ENCODE peak calls at places on chromosomes 12 and 14, in nine cellular contexts. One of them, this sample, is unnamed.

GRCh38 chr12:62631531-62632520 is 165.2 kb downstream of the MON2 start:
- DNase-seq in effector memory CD8-positive, alpha-beta T cell: no peak
- DNase-seq in RWPE1: peak; percentile 46
- DNase-seq in heart right ventricle: peak; percentile 66
- DNase-seq in EL: peak; percentile 80
- DNase-seq in choroid plexus epithelial cell: peak; percentile 80
- DNase-seq in GOT3: peak; percentile 99
- DNase-seq in iPS-NIHi11: peak; percentile 80
- DNase-seq in astrocyte: peak; percentile 88
- DNase-seq in this sample: peak; percentile 25

GRCh38 chr12:93223440-93224426 is 154.0 kb upstream of the NUDT4 start:
- DNase-seq in heart right ventricle: no peak
- DNase-seq in GOT3: no peak
- DNase-seq in EL: no peak
- DNase-seq in RWPE1: no peak
- DNase-seq in choroid plexus epithelial cell: peak; percentile 47
- DNase-seq in astrocyte: no peak
- DNase-seq in effector memory CD8-positive, alpha-beta T cell: no peak
- DNase-seq in iPS-NIHi11: no peak
- DNase-seq in this sample: peak; percentile 39

GRCh38 chr14:53180272-53181221 is 27.4 kb upstream of the DDHD1 start:
- DNase-seq in effector memory CD8-positive, alpha-beta T cell: peak; percentile 27
- DNase-seq in RWPE1: no peak
- DNase-seq in astrocyte: no peak
- DNase-seq in heart right ventricle: no peak
- DNase-seq in choroid plexus epithelial cell: peak; percentile 64
- DNase-seq in GOT3: no peak
- DNase-seq in iPS-NIHi11: peak; percentile 17
- DNase-seq in EL: peak; percentile 38
- DNase-seq in this sample: no peak

GRCh38 chr12:34287437-34287836 is 265.1 kb downstream of the ALG10 start:
- DNase-seq in effector memory CD8-positive, alpha-beta T cell: no peak
- DNase-seq in astrocyte: no peak
- DNase-seq in choroid plexus epithelial cell: no peak
- DNase-seq in RWPE1: no peak
- DNase-seq in EL: no peak
- DNase-seq in heart right ventricle: no peak
- DNase-seq in iPS-NIHi11: no peak
- DNase-seq in GOT3: no peak
- DNase-seq in this sample: no peak

GRCh38 chr12:102722147-102722546 is 194.9 kb downstream of the PAH start:
- DNase-seq in iPS-NIHi11: peak; percentile 12
- DNase-seq in choroid plexus epithelial cell: no peak
- DNase-seq in heart right ventricle: no peak
- DNase-seq in RWPE1: no peak
- DNase-seq in effector memory CD8-positive, alpha-beta T cell: no peak
- DNase-seq in astrocyte: no peak
- DNase-seq in EL: no peak
- DNase-seq in GOT3: no peak
- DNase-seq in this sample: no peak

GRCh38 chr12:76830456-76830855 is 48.4 kb downstream of the CSRP2 start:
- DNase-seq in EL: no peak
- DNase-seq in RWPE1: no peak
- DNase-seq in GOT3: no peak
- DNase-seq in choroid plexus epithelial cell: peak; percentile 16
- DNase-seq in heart right ventricle: no peak
- DNase-seq in astrocyte: no peak
- DNase-seq in iPS-NIHi11: no peak
- DNase-seq in effector memory CD8-positive, alpha-beta T cell: no peak
- DNase-seq in this sample: no peak

GRCh38 chr14:97274626-97275025 is 477.4 kb downstream of the VRK1 start:
- DNase-seq in GOT3: no peak
- DNase-seq in EL: no peak
- DNase-seq in RWPE1: no peak
- DNase-seq in choroid plexus epithelial cell: no peak
- DNase-seq in effector memory CD8-positive, alpha-beta T cell: no peak
- DNase-seq in iPS-NIHi11: no peak
- DNase-seq in heart right ventricle: no peak
- DNase-seq in astrocyte: no peak
- DNase-seq in this sample: no peak

GRCh38 chr14:105398726-105399440 is 545 bp downstream of the TEX22 start:
- DNase-seq in GOT3: no peak
- DNase-seq in astrocyte: no peak
- DNase-seq in iPS-NIHi11: peak; percentile 85
- DNase-seq in heart right ventricle: no peak
- DNase-seq in EL: no peak
- DNase-seq in choroid plexus epithelial cell: peak; percentile 36
- DNase-seq in RWPE1: no peak
- DNase-seq in effector memory CD8-positive, alpha-beta T cell: no peak
- DNase-seq in this sample: no peak

GRCh38 chr12:85820117-85820516 is 16.1 kb downstream of the RASSF9 start:
- DNase-seq in EL: no peak
- DNase-seq in choroid plexus epithelial cell: no peak
- DNase-seq in heart right ventricle: no peak
- DNase-seq in astrocyte: no peak
- DNase-seq in GOT3: no peak
- DNase-seq in RWPE1: no peak
- DNase-seq in iPS-NIHi11: no peak
- DNase-seq in effector memory CD8-positive, alpha-beta T cell: no peak
- DNase-seq in this sample: no peak

This sample was measured in DMS 273 treated with DMSO at 0.1 percent for 48 hours.